ENCODE peak calls at places on chromosomes 11 and 22, in four cellular contexts. B, T, K and W are unnamed samples.

GRCh38 chr11:13010737-13011342 is 1.7 kb downstream of the RASSF10 start:
- DNase-seq in T (no peak), K (no peak), B (peak), W (no peak)

GRCh38 chr11:4181780-4182721 is 87.5 kb downstream of the RRM1 start:
- DNase-seq in T (no peak), K (peak), B (no peak), W (peak)

GRCh38 chr22:30459206-30460052 is 12.4 kb downstream of the SEC14L3 start:
- DNase-seq in K (no peak), B (no peak), T (no peak), W (no peak)

GRCh38 chr11:76577199-76577920 is 93.2 kb downstream of the LRRC32 start:
- DNase-seq in T (no peak), K (peak), B (peak), W (peak)

GRCh38 chr22:25909988-25910387 is 168.0 kb downstream of the MYO18B start:
- DNase-seq in B (no peak), T (no peak), K (no peak), W (no peak)

GRCh38 chr11:19398772-19399542 is 158.2 kb upstream of the E2F8 start:
- DNase-seq in B (no peak), T (peak), K (peak), W (no peak)

GRCh38 chr11:124643605-124644425 is 21.2 kb downstream of the TBRG1 start:
- DNase-seq in B (no peak), K (no peak), T (no peak), W (no peak)

GRCh38 chr22:49712195-49712791 is 115.4 kb downstream of the BRD1 start:
- DNase-seq in T (no peak), K (no peak), B (no peak), W (no peak)

GRCh38 chr11:69003301-69003865 is 9.7 kb downstream of the MRGPRF start:
- DNase-seq in T (no peak), K (no peak), B (no peak), W (no peak)

GRCh38 chr11:63613517-63614135 is 607 bp downstream of the PLAAT3 start:
- DNase-seq in T (peak), K (peak), B (peak), W (peak)

GRCh38 chr22:36073476-36073875 is 44.9 kb upstream of the RBFOX2 start:
- DNase-seq in T (no peak), B (no peak), K (no peak), W (no peak)

GRCh38 chr22:39454385-39454871 is 2.4 kb upstream of the MGAT3 start:
- DNase-seq in B (no peak), T (no peak), K (no peak), W (no peak)

GRCh38 chr11:313787-314547 is at the start of gene IFITM1:
- DNase-seq in K (no peak), T (no peak), B (peak), W (peak)

GRCh38 chr11:71086687-71087258 is 165.6 kb downstream of the SHANK2 start:
- DNase-seq in T (no peak), B (no peak), K (peak), W (no peak)

GRCh38 chr22:33605201-33605600 is 315.1 kb downstream of the LARGE1 start:
- DNase-seq in K (no peak), B (no peak), T (no peak), W (no peak)

GRCh38 chr22:32917577-32918375 is 116.3 kb downstream of the TIMP3 start:
- DNase-seq in T (no peak), K (peak), B (peak), W (no peak)

DNA sequence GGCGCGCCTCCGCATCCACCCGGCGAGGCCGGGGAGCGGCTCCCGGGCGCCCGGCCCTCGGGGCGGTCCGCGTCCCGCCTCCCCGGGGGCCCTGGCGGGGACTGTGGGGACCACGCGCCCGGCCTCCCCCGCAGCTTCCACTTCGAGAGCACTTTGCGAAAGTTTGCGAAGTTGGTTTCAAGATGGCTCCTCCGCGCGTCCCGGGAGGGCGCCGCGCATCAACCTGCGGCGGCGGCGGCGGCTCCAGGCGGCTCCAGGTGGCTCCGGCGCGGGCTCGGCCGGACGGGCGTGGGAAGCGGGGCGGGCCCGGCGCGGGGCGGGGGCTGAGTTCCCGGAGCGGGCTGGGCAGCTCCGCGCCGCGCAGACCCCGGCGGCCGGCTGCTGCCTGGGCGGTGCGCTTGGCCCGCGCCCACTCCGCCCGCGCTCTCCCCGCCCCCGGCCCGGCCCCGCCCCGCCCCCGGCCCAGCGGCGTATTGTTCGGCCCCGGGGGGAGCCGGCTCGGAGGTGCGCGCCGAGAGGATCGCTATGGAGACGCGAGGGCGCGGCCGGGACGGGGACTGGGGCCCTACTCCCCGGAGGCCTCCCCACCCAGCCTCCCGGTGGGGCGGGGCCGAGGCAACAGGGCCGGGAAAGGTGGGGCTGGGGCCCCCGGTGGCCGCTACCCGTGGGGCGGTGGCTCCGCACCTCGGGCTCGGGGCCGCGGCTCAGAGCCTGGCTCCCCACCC is at the start of gene CELSR1:
- DNase-seq in T (no peak), B (no peak), K (peak), W (no peak)
- TF ChIP-seq POLR2A in T (no peak), B (no peak), K (peak), W (no peak)

GRCh38 chr11:7826316-7826715 is 29.6 kb upstream of the OR5P2 start:
- DNase-seq in K (no peak), T (no peak), B (no peak), W (no peak)
- TF ChIP-seq POLR2A in K (no peak), T (no peak), B (no peak), W (no peak)

DNA sequence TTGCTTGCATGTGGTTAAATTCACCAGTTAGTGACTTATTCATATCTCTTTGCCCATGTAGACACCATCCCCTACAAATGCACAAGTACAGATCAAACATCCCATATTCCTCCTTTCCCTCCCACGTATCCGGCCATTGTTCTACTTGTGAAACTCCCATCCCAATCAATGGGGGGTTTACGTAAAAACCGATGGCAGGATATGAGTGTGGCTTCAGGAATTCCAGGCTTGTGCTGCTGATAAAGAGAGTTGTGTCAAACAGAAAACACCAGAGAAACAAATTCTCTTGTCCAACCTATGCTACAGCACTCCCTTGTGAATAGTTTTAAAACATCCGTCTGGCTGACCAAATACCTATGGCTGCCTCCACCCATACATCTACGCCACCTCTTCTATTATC is 15.5 kb downstream of the FLI1 start:
- DNase-seq in T (no peak), B (peak), K (no peak), W (no peak)
- TF ChIP-seq POLR2A in T (no peak), B (no peak), K (no peak), W (no peak)

GRCh38 chr11:117662870-117663269 is 134.1 kb downstream of the DSCAML1 start:
- DNase-seq in K (no peak), B (no peak), T (no peak), W (no peak)

GRCh38 chr11:117654856-117655255 is 142.2 kb downstream of the DSCAML1 start:
- DNase-seq in T (no peak), B (no peak), K (no peak), W (no peak)

GRCh38 chr11:117657801-117658200 is 139.2 kb downstream of the DSCAML1 start:
- DNase-seq in K (peak), B (no peak), T (no peak), W (no peak)

GRCh38 chr11:117662255-117662654 is 134.8 kb downstream of the DSCAML1 start:
- DNase-seq in T (no peak), B (no peak), K (peak), W (no peak)

DNA sequence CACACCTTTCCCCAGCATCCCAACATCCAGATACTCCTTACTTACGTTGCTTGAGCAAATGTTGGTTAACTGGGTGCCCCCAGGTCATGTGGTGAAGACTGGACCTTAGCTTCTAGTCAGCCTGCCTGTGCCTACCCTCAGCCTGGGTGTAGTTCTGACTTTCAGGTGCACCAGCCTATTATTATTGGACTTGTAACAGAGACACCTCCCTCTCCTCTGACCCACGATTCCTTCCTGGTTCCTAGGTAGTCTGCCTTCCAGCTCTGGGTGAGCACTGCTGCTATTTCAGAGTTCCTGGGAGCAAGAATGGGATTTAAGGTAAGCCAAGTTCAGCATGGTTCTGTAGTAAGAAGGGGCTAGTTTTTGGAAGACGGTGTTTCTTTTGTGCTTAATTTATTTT is 138.2 kb downstream of the DSCAML1 start:
- DNase-seq in B (no peak), K (no peak), T (no peak), W (no peak)
- TF ChIP-seq POLR2A in B (no peak), K (no peak), T (no peak), W (no peak)

DNA sequence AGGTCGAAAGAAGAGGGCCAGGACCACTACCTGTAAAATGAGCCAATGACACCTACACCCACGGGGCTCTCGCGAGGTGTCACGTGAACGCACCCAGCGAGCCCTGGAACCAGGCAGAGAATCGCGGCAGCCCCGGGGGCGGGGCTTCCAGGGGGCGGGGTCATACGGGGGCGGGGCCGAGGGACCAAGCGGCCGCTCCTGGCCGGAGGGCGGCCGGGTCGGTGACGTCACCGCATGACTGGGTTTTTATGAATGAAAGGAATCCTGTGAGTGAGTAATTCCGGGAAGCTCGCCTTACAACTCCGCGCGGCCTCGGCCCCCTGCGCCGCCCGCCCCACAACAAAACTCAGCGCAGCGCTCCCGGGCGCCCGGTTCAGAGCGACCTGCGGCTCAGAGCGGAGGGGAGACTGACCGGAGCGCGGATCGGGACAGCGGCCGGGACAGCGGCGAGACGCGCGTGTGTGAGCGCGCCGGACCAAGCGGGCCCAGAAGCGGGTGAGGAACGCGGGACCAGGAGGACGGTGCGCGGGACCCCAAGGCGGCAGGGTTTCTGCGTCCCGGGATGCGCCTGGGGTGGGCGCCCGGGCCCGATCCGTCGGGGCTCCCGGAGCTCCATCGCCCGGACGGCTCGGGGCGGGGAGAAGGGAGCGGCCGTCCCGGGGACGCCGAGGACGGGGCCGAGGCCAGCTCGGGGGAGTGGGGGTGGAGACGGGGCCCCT is at the start of gene MAFF:
- DNase-seq in K (peak), T (peak), B (peak), W (peak)
- TF ChIP-seq POLR2A in K (peak), T (peak), B (peak), W (peak)

GRCh38 chr11:65637794-65638317 is at the start of gene SIPA1:
- DNase-seq in K (peak), B (peak), T (peak), W (peak)
- TF ChIP-seq POLR2A in K (peak), B (peak), T (peak), W (peak)